ENCODE peak calls at places on chromosomes 1 and 21, in six cellular contexts. Q is coronary artery; W is GM10248; X is AG10803; V is HFF-Myc; B is CD8-positive, alpha-beta T cell. Y is an unnamed sample.

GRCh38 chr1:61491497-61491896 is 233.4 kb downstream of the TM2D1 start:
- DNase-seq in Q (no peak), W (no peak), X (peak), V (no peak), B (no peak), Y (no peak)

GRCh38 chr1:3999941-4000735 is 100.1 kb upstream of the C1orf174 start:
- DNase-seq in Q (no peak), W (no peak), X (no peak), V (no peak), B (no peak), Y (no peak)

GRCh38 chr1:196355206-196355786 is 252.9 kb downstream of the KCNT2 start:
- DNase-seq in Q (no peak), W (no peak), X (peak), V (no peak), B (no peak), Y (no peak)

GRCh38 chr1:2358072-2358471 is 33.3 kb downstream of the MORN1 start:
- DNase-seq in Q (no peak), W (no peak), X (no peak), V (no peak), B (no peak), Y (no peak)

GRCh38 chr21:46661211-46661625 is 25.7 kb downstream of the PRMT2 start:
- DNase-seq in Q (no peak), W (peak), X (peak), V (peak), B (peak), Y (no peak)

GRCh38 chr1:202703191-202703590 is 7.1 kb downstream of the SYT2 start:
- DNase-seq in Q (no peak), W (no peak), X (no peak), V (no peak), B (no peak), Y (no peak)

GRCh38 chr21:15415541-15416261 is 314.1 kb upstream of the USP25 start:
- DNase-seq in Q (no peak), W (no peak), X (no peak), V (no peak), B (no peak), Y (no peak)

GRCh38 chr1:48003741-48004503 is 6.7 kb upstream of the TRABD2B start:
- DNase-seq in Q (no peak), W (no peak), X (no peak), V (no peak), B (no peak), Y (no peak)

GRCh38 chr1:53638641-53639035 is 100.3 kb downstream of the GLIS1 start:
- DNase-seq in Q (peak), W (no peak), X (no peak), V (no peak), B (no peak), Y (no peak)

GRCh38 chr1:234933475-234933874 is 195.2 kb downstream of the TOMM20 start:
- DNase-seq in Q (no peak), W (peak), X (peak), V (peak), B (no peak), Y (no peak)

GRCh38 chr21:27371688-27372331 is 404.9 kb upstream of the ADAMTS5 start:
- DNase-seq in Q (no peak), W (no peak), X (no peak), V (no peak), B (no peak), Y (no peak)

GRCh38 chr1:1782399-1783221 is 4.3 kb upstream of the NADK start:
- DNase-seq in Q (peak), W (no peak), X (peak), V (no peak), B (no peak), Y (no peak)

GRCh38 chr1:74399249-74399648 is 113.2 kb downstream of the LRRC53 start:
- DNase-seq in Q (no peak), W (peak), X (no peak), V (no peak), B (no peak), Y (no peak)

GRCh38 chr21:46357335-46357604 is 33.3 kb downstream of the PCNT start:
- DNase-seq in Q (no peak), W (no peak), X (no peak), V (no peak), B (no peak), Y (no peak)

GRCh38 chr21:44994581-44995171 is 54.8 kb downstream of the SLX9 start:
- DNase-seq in Q (no peak), W (no peak), X (peak), V (no peak), B (no peak), Y (no peak)

GRCh38 chr1:67792756-67793475 is 40.4 kb downstream of the GNG12 start:
- DNase-seq in Q (no peak), W (no peak), X (no peak), V (no peak), B (no peak), Y (no peak)

GRCh38 chr1:1063945-1064831 is 9.9 kb downstream of the RNF223 start:
- DNase-seq in Q (no peak), W (peak), X (peak), V (peak), B (peak), Y (peak)

GRCh38 chr1:40820911-40821693 is 37.5 kb downstream of the KCNQ4 start:
- DNase-seq in Q (no peak), W (no peak), X (no peak), V (no peak), B (no peak), Y (no peak)

GRCh38 chr21:25283720-25284119 is 323.6 kb downstream of the MRPL39 start:
- DNase-seq in Q (no peak), W (peak), X (peak), V (no peak), B (no peak), Y (no peak)

GRCh38 chr1:45767035-45767434 is 16.6 kb upstream of the IPP start:
- DNase-seq in Q (no peak), W (no peak), X (peak), V (peak), B (no peak), Y (no peak)

GRCh38 chr1:9233241-9233941 is 1.2 kb upstream of the H6PD start:
- DNase-seq in Q (peak), W (no peak), X (peak), V (no peak), B (no peak), Y (no peak)

GRCh38 chr1:13661539-13661938 is 38.4 kb upstream of the PRDM2 start:
- DNase-seq in Q (no peak), W (no peak), X (peak), V (no peak), B (no peak), Y (no peak)

GRCh38 chr1:91650764-91651163 is 150.1 kb downstream of the CDC7 start:
- DNase-seq in Q (peak), W (no peak), X (peak), V (peak), B (no peak), Y (no peak)

GRCh38 chr1:64242895-64243756 is 39.7 kb downstream of the UBE2U start:
- DNase-seq in Q (no peak), W (no peak), X (peak), V (peak), B (no peak), Y (no peak)

GRCh38 chr1:20165522-20165951 is 20.4 kb upstream of the UBXN10 start:
- DNase-seq in Q (no peak), W (peak), X (no peak), V (no peak), B (no peak), Y (no peak)

GRCh38 chr1:78839704-78840277 is 166.7 kb downstream of the ADGRL4 start:
- DNase-seq in Q (no peak), W (peak), X (peak), V (no peak), B (peak), Y (no peak)

DNA sequence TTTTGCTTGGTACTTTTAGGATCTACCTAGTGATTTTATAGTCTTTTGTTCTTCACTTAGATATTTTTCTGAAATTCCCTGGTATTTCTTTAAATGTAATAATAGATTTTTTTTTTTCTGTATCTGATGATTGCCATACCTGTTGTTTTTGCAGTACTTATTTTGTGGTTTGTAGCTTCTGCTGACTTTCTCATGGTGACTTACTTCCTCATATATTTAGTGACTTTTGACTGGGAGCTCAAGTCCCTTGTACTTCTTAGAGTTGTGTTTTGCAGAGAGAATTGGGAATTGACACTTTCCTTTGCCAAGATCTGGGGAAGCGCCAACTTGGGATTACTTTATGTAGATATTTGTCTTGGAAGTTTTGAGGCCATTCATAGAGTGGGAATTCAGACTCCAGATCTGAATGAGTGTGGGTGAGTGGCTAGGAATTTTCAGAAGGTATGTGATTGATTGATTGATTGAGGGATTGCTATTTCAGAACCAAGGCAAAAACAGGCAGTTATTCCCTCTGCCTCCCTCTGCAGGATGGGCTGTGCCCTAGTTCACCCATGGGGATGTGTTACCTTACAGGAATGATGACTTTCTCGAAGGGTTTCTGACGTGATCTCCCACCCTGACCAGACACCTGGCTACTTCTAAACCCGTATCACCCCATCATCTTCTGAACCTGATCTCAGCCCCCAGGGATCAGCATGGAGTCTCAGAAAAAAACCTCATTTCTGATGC is 219.5 kb downstream of the URB2 start:
- DNase-seq in Q (no peak), W (no peak), X (no peak), V (no peak), B (no peak), Y (no peak)
- TF ChIP-seq CTCF in Q (no peak), W (no peak), X (no peak), V (no peak), B (no peak), Y (no peak)

DNA sequence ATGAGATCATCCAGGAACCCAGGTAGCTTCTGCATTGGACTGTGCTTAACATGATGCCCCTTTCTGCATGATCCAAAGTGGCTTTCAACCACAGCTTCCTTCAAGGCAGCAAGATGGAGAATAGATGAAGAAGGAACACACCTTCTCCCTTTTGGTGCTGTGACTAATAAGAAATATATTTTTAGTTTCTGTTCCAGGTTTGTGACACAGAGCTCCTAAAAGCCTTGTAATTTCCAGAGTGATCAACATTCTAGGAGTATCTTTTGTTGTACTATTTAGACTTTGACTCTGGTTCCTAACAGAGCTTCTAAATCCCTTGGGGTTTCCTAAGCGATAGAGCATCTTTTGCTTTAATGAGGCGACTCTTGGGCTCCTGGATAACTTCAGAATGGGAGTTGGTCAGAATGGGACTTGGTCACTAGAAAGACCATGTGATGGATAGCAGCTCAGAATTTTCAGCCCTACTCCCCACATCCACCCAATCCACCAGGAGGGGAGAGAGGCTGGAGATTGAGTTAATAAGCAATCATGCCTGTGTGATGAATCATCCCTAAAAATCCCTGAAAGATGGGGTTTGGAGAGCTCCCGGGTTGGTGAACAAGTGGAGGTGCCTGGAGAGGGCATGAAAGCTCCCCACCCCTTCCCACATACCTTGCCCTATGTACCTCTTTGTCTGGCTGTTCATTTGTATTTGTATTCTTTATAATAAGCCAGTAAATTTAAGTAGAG is 134.8 kb downstream of the FGGY start:
- DNase-seq in Q (no peak), W (no peak), X (peak), V (no peak), B (no peak), Y (no peak)
- TF ChIP-seq CTCF in Q (no peak), W (no peak), X (peak), V (no peak), B (no peak), Y (no peak)

GRCh38 chr1:246703581-246703980 is 20.6 kb upstream of the SCCPDH start:
- DNase-seq in Q (no peak), W (no peak), X (peak), V (no peak), B (no peak), Y (no peak)

GRCh38 chr1:246695666-246696065 is 28.5 kb upstream of the SCCPDH start:
- DNase-seq in Q (no peak), W (no peak), X (no peak), V (no peak), B (no peak), Y (no peak)

GRCh38 chr1:246698466-246699094 is 25.6 kb upstream of the SCCPDH start:
- DNase-seq in Q (no peak), W (no peak), X (no peak), V (no peak), B (no peak), Y (peak)

GRCh38 chr1:246695136-246695535 is 29.1 kb upstream of the SCCPDH start:
- DNase-seq in Q (no peak), W (no peak), X (peak), V (no peak), B (no peak), Y (no peak)

DNA sequence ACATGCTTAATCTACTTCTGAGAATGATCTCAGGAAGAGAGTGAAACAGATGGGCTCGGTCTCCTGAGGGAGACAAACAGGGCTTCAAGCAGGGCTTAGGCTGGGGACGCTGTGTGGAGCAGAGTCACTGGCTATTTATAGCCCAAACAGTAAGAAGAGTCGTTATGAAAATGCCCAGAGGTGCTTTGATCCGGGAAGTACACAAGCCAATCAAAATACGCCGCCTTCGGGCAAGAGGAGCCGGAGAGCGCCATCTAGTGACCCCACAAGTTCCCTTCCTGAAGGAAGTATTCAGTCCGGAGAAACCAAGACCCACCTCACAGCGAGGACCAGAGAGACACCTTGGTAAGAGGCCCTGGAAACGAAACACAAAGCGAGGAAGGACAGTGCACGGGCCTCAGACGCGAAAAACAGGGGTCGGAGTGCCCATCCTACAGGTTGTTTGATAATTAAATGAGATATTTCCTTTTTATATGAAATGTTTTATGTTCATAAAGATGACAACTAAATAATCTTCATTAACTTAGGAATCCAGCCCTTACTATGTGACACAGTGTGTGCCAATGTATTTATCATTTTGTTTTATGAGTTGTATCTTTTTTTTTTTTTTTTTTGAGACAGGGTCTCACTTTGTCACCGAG is 25.0 kb upstream of the SCCPDH start:
- DNase-seq in Q (peak), W (peak), X (peak), V (peak), B (peak), Y (peak)
- TF ChIP-seq CTCF in Q (peak), W (peak), X (peak), V (peak), B (peak), Y (peak)

DNA sequence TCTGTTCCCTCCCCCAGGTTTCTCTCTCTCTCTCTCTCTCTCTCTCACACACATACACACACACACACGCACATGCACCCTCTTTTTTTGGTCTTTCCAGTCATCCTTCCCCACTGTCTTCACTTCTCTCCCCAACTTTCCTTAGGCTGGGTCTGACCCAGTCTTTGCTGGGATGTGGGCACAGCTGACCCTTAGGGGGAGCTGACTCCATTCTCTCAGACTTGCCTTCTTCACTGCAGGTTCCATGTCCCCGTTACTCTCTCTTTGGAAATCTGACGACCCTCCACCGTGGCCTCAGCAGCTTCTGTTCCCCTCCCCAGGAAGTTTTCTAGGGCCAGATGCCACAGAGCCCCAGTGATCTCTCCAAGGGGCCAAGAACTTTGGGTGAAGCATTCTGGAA is 2.1 kb downstream of the DISP3 start:
- DNase-seq in Q (no peak), W (no peak), X (no peak), V (no peak), B (no peak), Y (no peak)
- TF ChIP-seq CTCF in Q (no peak), W (no peak), X (no peak), V (no peak), B (no peak), Y (no peak)

GRCh38 chr21:38268859-38269566 is 12.2 kb downstream of the KCNJ15 start:
- DNase-seq in Q (no peak), W (peak), X (no peak), V (no peak), B (no peak), Y (no peak)

GRCh38 chr21:38267991-38268858 is 11.4 kb downstream of the KCNJ15 start:
- DNase-seq in Q (no peak), W (peak), X (peak), V (no peak), B (no peak), Y (no peak)

GRCh38 chr21:38272215-38272614 is 15.4 kb downstream of the KCNJ15 start:
- DNase-seq in Q (no peak), W (no peak), X (no peak), V (no peak), B (no peak), Y (no peak)

GRCh38 chr21:38267136-38267535 is 10.3 kb downstream of the KCNJ15 start:
- DNase-seq in Q (no peak), W (no peak), X (peak), V (no peak), B (no peak), Y (no peak)

DNA sequence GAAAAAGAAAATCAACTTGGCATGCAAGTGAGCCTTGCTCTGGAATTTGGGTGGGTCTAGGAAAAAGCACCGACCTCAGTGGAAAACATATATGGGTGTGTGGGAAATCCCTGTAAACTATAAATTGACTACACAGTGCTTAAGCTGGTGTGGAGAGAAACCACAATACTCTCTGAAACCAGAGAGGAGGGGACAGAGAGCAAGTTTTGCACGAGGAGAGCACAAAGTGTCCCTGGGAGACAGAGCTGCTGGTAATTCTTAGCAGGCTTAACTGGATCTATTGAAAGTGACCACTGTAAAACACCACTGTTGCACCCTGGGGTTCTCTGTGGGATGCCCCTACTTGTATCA is 12.8 kb downstream of the KCNJ15 start:
- DNase-seq in Q (no peak), W (peak), X (no peak), V (no peak), B (no peak), Y (no peak)
- TF ChIP-seq CTCF in Q (no peak), W (no peak), X (no peak), V (no peak), B (no peak), Y (peak)

DNA sequence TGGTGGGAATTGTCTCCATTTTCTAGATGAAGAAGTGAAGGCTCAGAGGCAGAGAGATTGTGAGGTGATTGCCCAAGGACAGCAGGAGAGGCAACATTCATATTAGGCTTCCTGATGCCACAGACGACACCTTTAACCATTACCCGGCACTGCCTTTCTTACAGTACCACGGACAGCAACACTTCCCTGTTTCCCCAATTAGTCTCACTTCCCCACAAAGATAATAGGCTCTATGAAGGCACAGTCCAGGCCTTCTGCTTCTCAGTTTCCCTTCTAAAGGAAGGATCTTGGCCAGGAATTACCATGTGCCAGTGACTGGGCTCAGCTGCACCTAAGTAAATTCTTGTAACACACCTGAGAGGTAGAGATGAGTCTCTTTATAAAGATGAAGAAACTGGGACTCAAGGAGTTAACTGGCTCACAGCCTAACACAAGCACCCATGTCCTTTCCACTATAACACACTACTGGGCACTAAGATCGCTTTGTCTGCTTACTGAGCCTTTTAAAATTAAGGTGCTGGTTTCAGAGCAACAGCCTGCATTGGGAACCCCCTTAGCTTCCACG is 9.6 kb downstream of the IGSF9 start:
- DNase-seq in Q (no peak), W (no peak), X (no peak), V (no peak), B (no peak), Y (no peak)
- TF ChIP-seq CTCF in Q (no peak), W (no peak), X (no peak), V (no peak), B (no peak), Y (no peak)

Y was measured in osteocyte.